ENCODE peak calls at places on chromosome 16, in ten cellular contexts. F is K562, D is stomach, N is H1, B is SK-N-SH, C is tibial nerve, E is A549, L is transverse colon, K is GM12878, G is upper lobe of left lung. P is an unnamed sample. For H3K4me1, the result is how much of the 10 kb centered on the place peaks cover.

GRCh38 chr16:1916654-1916990 is 1.6 kb downstream of the HS3ST6 start:
- DNase-seq in G (no peak), E (no peak), K (no peak), F (no peak), L (no peak), C (no peak), B (no peak), N (no peak), D (no peak), P (no peak)

GRCh38 chr16:59605706-59606105 is 871.6 kb upstream of the GOT2 start:
- DNase-seq in G (no peak), F (no peak), L (no peak), N (no peak), D (no peak), C (no peak), K (no peak), B (no peak), E (no peak), P (no peak)

GRCh38 chr16:30473231-30474061 is 904 bp downstream of the ITGAL start:
- DNase-seq in D (no peak), G (peak), K (no peak), L (peak), B (no peak), N (no peak), E (no peak), C (no peak), F (no peak), P (no peak)

GRCh38 chr16:5188318-5189025 is 90.9 kb upstream of the EEF2KMT start:
- DNase-seq in N (no peak), K (no peak), D (no peak), G (no peak), C (no peak), B (no peak), F (no peak), E (no peak), L (no peak), P (no peak)

GRCh38 chr16:86713021-86713631 is 134.8 kb downstream of the FOXL1 start:
- DNase-seq in F (no peak), L (no peak), C (no peak), E (no peak), G (peak), K (no peak), N (no peak), B (no peak), D (no peak), P (no peak)

GRCh38 chr16:51133691-51134090 is 17.4 kb downstream of the SALL1 start:
- DNase-seq in B (no peak), C (no peak), E (no peak), N (no peak), K (no peak), D (no peak), G (no peak), F (no peak), L (no peak), P (no peak)

GRCh38 chr16:1871974-1872635 is at the start of gene MEIOB:
- DNase-seq in K (no peak), G (peak), D (no peak), B (peak), F (peak), N (peak), L (peak), E (peak), C (no peak), P (no peak)

GRCh38 chr16:50263060-50263909 is 3.1 kb upstream of the ADCY7 start:
- DNase-seq in D (no peak), N (no peak), E (no peak), L (peak), C (no peak), G (no peak), F (peak), K (no peak), B (no peak), P (no peak)

GRCh38 chr16:66130296-66130910 is 236.1 kb upstream of the CDH5 start:
- DNase-seq in E (no peak), F (no peak), K (no peak), D (no peak), N (no peak), G (no peak), B (no peak), C (no peak), L (no peak), P (no peak)

GRCh38 chr16:3058173-3059030 is 7.0 kb upstream of the IL32 start:
- DNase-seq in E (no peak), B (peak), G (peak), K (no peak), D (peak), C (peak), L (peak), F (peak), N (no peak), P (peak)

GRCh38 chr16:14565688-14566025 is 64.4 kb downstream of the PARN start:
- DNase-seq in B (no peak), F (no peak), D (no peak), K (no peak), E (no peak), L (no peak), G (no peak), N (no peak), C (no peak), P (no peak)

GRCh38 chr16:84498859-84499620 is 5.4 kb downstream of the MEAK7 start:
- DNase-seq in E (no peak), D (no peak), B (no peak), F (no peak), K (no peak), C (no peak), L (no peak), N (no peak), G (no peak), P (no peak)

GRCh38 chr16:4663756-4664465 is 29.5 kb upstream of the NUDT16L1 start:
- DNase-seq in F (no peak), N (no peak), E (no peak), D (peak), L (peak), B (no peak), K (no peak), G (peak), C (peak), P (no peak)

GRCh38 chr16:82627811-82628339 is 1.1 kb downstream of the CDH13 start:
- DNase-seq in G (peak), N (no peak), C (no peak), E (no peak), D (peak), K (no peak), F (no peak), B (no peak), L (peak), P (no peak)

GRCh38 chr16:88309905-88310259 is 72.9 kb upstream of the ZNF469 start:
- DNase-seq in K (no peak), N (no peak), C (no peak), B (peak), F (no peak), E (no peak), D (no peak), L (no peak), G (no peak), P (peak)

GRCh38 chr16:23509763-23510153 is 536 bp downstream of the GGA2 start:
- DNase-seq in F (peak), L (no peak), D (no peak), C (no peak), E (no peak), N (no peak), G (no peak), B (no peak), K (no peak), P (no peak)

GRCh38 chr16:28977703-28978641 is 3.4 kb downstream of the SPNS1 start:
- DNase-seq in F (peak), K (no peak), N (no peak), E (peak), B (no peak), D (no peak), L (no peak), C (no peak), G (no peak), P (no peak)

GRCh38 chr16:86899757-86900156 is 321.4 kb downstream of the FOXL1 start:
- DNase-seq in C (no peak), B (no peak), N (no peak), K (no peak), E (no peak), G (no peak), D (no peak), L (no peak), F (no peak), P (no peak)

GRCh38 chr16:84220851-84221250 is 19.0 kb downstream of the KCNG4 start:
- DNase-seq in C (no peak), G (no peak), B (no peak), K (no peak), E (no peak), F (no peak), L (no peak), D (no peak), N (no peak), P (no peak)

GRCh38 chr16:85313541-85314208 is 201.4 kb upstream of the CIBAR2 start:
- DNase-seq in C (no peak), N (no peak), K (no peak), F (no peak), B (peak), G (peak), E (no peak), D (no peak), L (no peak), P (no peak)

DNA sequence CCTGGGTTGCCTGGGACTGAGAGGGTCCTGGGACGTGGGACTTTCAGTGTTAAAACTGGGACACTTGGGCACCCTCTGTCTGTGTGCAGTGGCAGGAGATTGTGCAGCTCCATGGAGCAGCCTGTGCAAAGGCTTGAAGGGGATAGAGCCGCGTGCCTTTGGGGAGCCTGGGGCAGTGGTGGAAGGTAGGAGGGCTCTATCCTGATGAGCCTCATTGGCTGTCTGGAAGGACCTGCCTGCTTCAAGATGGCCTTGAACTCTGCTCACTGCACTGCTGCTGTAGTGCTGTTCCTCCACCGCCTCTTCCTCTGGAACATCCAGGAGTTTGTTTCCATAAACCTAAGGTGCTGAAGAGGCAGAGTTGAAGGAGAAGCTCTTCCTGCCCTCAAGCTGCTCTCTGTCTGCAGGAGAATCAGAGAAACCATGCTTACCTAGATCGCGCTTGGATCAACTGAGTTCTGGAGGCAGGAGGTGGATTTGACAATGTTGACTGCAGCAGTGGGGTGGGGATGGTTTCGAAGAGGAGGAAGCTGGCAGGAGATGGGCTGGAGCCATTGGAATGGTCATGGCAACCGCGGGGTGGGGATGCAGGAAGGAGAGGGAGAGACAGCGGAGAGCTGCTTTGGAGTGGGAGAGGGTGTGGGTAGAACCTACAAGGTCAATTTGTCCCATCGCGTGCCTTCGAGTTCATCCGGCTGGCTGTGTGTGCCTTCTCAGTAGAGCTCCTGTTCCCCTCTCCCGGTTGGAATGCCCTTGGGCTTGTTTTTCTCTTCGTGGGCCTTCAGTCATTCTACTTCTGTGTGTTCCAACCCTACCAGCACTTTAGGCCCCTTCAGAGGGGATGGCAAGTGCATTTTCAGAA is 3.7 kb downstream of the RMI2 start:
- DNase-seq in F (no peak), B (no peak), D (no peak), G (no peak), C (no peak), N (no peak), K (no peak), E (no peak), L (no peak), P (no peak)
- H3K4me1 ChIP-seq in F (under half), B (under half), D (under half), G (under half), C (under half), N (under half), K (under half), E (under half), L (under half), P (under half)

GRCh38 chr16:74811911-74812310 is 37.3 kb upstream of the FA2H start:
- DNase-seq in C (no peak), K (no peak), E (no peak), B (no peak), F (no peak), L (no peak), N (no peak), D (no peak), G (no peak), P (no peak)

GRCh38 chr16:74813109-74813641 is 38.6 kb upstream of the FA2H start:
- DNase-seq in G (peak), N (peak), C (peak), B (peak), D (peak), L (peak), F (peak), E (peak), K (peak), P (peak)

GRCh38 chr16:74817851-74818250 is 43.2 kb upstream of the FA2H start:
- DNase-seq in G (no peak), E (no peak), C (no peak), K (no peak), F (no peak), N (no peak), L (no peak), B (no peak), D (no peak), P (no peak)
- TF ChIP-seq EP300 in G (no peak), E (no peak), C (no peak), K (no peak), F (no peak), N (no peak), L (no peak), B (no peak), D (no peak), P (no peak)

GRCh38 chr16:20681821-20682736 is 15.4 kb downstream of the ACSM1 start:
- DNase-seq in N (no peak), B (no peak), E (no peak), L (no peak), C (no peak), F (peak), K (no peak), G (no peak), D (no peak), P (no peak)
- H3K27ac ChIP-seq in N (no peak), B (no peak), E (no peak), L (no peak), C (no peak), F (peak), K (no peak), G (no peak), D (no peak), P (no peak)

DNA sequence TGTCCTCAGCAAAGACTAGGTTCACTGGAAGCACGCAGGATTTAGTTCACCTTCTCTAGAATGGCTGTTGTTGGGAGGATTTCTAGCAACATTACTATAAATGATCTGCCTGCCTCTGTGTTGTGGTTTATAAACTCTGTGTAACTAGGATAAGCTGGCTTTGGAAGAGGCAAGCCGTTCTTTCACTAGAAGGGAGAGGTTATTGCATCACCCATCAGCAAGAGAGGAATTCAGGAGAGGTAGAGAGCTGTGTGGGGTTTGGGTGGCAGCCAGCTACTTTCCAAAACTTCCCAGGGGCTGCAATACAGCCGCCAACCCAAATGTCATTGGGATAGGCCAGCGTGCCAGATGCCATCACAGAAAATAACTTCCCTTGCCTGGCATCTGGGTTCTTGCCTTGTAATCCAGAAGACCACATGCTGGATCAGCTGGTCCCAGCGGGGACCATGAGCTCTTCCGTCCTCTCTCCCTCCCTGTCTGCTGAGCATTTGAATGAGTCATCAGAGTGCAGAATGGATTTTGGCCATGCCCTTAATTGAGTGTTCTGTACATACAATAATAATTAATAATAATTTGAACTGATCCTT is 95.7 kb upstream of the RBFOX1 start:
- DNase-seq in C (no peak), K (no peak), B (peak), G (no peak), L (no peak), D (no peak), F (no peak), E (no peak), N (no peak), P (no peak)
- H3K4me1 ChIP-seq in C (under half), K (under half), B (under half), G (under half), L (under half), D (under half), F (under half), E (under half), N (under half), P (under half)

GRCh38 chr16:77784441-77785356 is 3.7 kb upstream of the VAT1L start:
- DNase-seq in N (no peak), L (no peak), C (no peak), D (no peak), F (no peak), G (peak), B (peak), E (no peak), K (no peak), P (no peak)
- TF ChIP-seq EP300 in N (no peak), L (no peak), C (no peak), D (no peak), F (no peak), G (no peak), B (no peak), E (no peak), K (no peak), P (no peak)

GRCh38 chr16:78372302-78372701 is 272.8 kb downstream of the WWOX start:
- DNase-seq in D (no peak), G (no peak), F (no peak), E (no peak), B (no peak), N (no peak), L (no peak), K (no peak), C (no peak), P (no peak)
- H3K27ac ChIP-seq in D (no peak), G (no peak), F (no peak), E (no peak), B (no peak), N (no peak), L (no peak), K (no peak), C (no peak), P (no peak)

GRCh38 chr16:73015612-73016487 is 32.1 kb downstream of the ZFHX3 start:
- DNase-seq in K (peak), E (peak), B (no peak), D (peak), F (no peak), L (peak), C (no peak), G (peak), N (no peak), P (no peak)
- H3K4me1 ChIP-seq in K (under half), E (half or more), B (under half), D (half or more), F (under half), L (under half), C (under half), G (under half), N (under half), P (under half)

GRCh38 chr16:68444058-68444657 is 4.2 kb downstream of the SMPD3 start:
- DNase-seq in C (no peak), F (peak), D (peak), E (no peak), B (no peak), N (no peak), L (peak), G (no peak), K (no peak), P (peak)
- TF ChIP-seq EP300 in C (no peak), F (no peak), D (no peak), E (no peak), B (no peak), N (no peak), L (no peak), G (no peak), K (no peak), P (no peak)

P was measured in ovary.